ENCODE peak calls at places on chromosomes 16 and 17, in five cellular contexts. One of them, this sample, is unnamed.

GRCh38 chr16:3266873-3267537 is 10.6 kb upstream of the MEFV start:
- DNase-seq in GM19239: no peak
- DNase-seq in iPS-NIHi11: peak; percentile 38
- DNase-seq in H9: no peak
- DNase-seq in stimulated activated CD4-positive, alpha-beta T cell treated with anti-CD3 and anti-CD28 coated beads, Interleukin-2, amount 100 ng/mL, for 24 hours: no peak
- DNase-seq in this sample: no peak

GRCh38 chr16:55482056-55482455 is 3.1 kb downstream of the MMP2 start:
- DNase-seq in iPS-NIHi11: no peak
- DNase-seq in H9: no peak
- DNase-seq in GM19239: no peak
- DNase-seq in stimulated activated CD4-positive, alpha-beta T cell treated with anti-CD3 and anti-CD28 coated beads, Interleukin-2, amount 100 ng/mL, for 24 hours: no peak
- DNase-seq in this sample: no peak

GRCh38 chr17:5840811-5841446 is 229.2 kb upstream of the WSCD1 start:
- DNase-seq in iPS-NIHi11: no peak
- DNase-seq in GM19239: no peak
- DNase-seq in H9: peak; percentile 31
- DNase-seq in stimulated activated CD4-positive, alpha-beta T cell treated with anti-CD3 and anti-CD28 coated beads, Interleukin-2, amount 100 ng/mL, for 24 hours: no peak
- DNase-seq in this sample: no peak

GRCh38 chr16:56288019-56288418 is 96.7 kb downstream of the GNAO1 start:
- DNase-seq in GM19239: no peak
- DNase-seq in stimulated activated CD4-positive, alpha-beta T cell treated with anti-CD3 and anti-CD28 coated beads, Interleukin-2, amount 100 ng/mL, for 24 hours: no peak
- DNase-seq in iPS-NIHi11: no peak
- DNase-seq in H9: no peak
- DNase-seq in this sample: no peak

GRCh38 chr16:11978080-11978479 is 1.5 kb downstream of the SNX29 start:
- DNase-seq in iPS-NIHi11: no peak
- DNase-seq in GM19239: no peak
- DNase-seq in H9: no peak
- DNase-seq in stimulated activated CD4-positive, alpha-beta T cell treated with anti-CD3 and anti-CD28 coated beads, Interleukin-2, amount 100 ng/mL, for 24 hours: no peak
- DNase-seq in this sample: no peak

GRCh38 chr16:3135120-3135715 is 389 bp downstream of the ZNF213 start:
- DNase-seq in GM19239: no peak
- DNase-seq in H9: no peak
- DNase-seq in stimulated activated CD4-positive, alpha-beta T cell treated with anti-CD3 and anti-CD28 coated beads, Interleukin-2, amount 100 ng/mL, for 24 hours: peak; percentile 34
- DNase-seq in iPS-NIHi11: no peak
- DNase-seq in this sample: no peak

GRCh38 chr16:3728424-3729160 is 11.3 kb upstream of the TRAP1 start:
- DNase-seq in stimulated activated CD4-positive, alpha-beta T cell treated with anti-CD3 and anti-CD28 coated beads, Interleukin-2, amount 100 ng/mL, for 24 hours: no peak
- DNase-seq in GM19239: no peak
- DNase-seq in iPS-NIHi11: no peak
- DNase-seq in H9: no peak
- DNase-seq in this sample: no peak

GRCh38 chr16:56558024-56558747 is 6.7 kb upstream of the MT4 start:
- DNase-seq in iPS-NIHi11: no peak
- DNase-seq in H9: no peak
- DNase-seq in GM19239: no peak
- DNase-seq in stimulated activated CD4-positive, alpha-beta T cell treated with anti-CD3 and anti-CD28 coated beads, Interleukin-2, amount 100 ng/mL, for 24 hours: no peak
- DNase-seq in this sample: no peak

GRCh38 chr16:12434567-12434966 is 369.1 kb downstream of the CPPED1 start:
- DNase-seq in stimulated activated CD4-positive, alpha-beta T cell treated with anti-CD3 and anti-CD28 coated beads, Interleukin-2, amount 100 ng/mL, for 24 hours: no peak
- DNase-seq in GM19239: no peak
- DNase-seq in H9: no peak
- DNase-seq in iPS-NIHi11: no peak
- DNase-seq in this sample: no peak

GRCh38 chr16:72637306-72637705 is 410.6 kb downstream of the ZFHX3 start:
- DNase-seq in GM19239: no peak
- DNase-seq in stimulated activated CD4-positive, alpha-beta T cell treated with anti-CD3 and anti-CD28 coated beads, Interleukin-2, amount 100 ng/mL, for 24 hours: no peak
- DNase-seq in H9: no peak
- DNase-seq in iPS-NIHi11: no peak
- DNase-seq in this sample: no peak

GRCh38 chr16:56643080-56643778 is 4.8 kb downstream of the MT1A start:
- DNase-seq in GM19239: peak; percentile 28
- DNase-seq in stimulated activated CD4-positive, alpha-beta T cell treated with anti-CD3 and anti-CD28 coated beads, Interleukin-2, amount 100 ng/mL, for 24 hours: peak; percentile 79
- DNase-seq in iPS-NIHi11: peak; percentile 74
- DNase-seq in H9: peak; percentile 79
- DNase-seq in this sample: peak; percentile 88

GRCh38 chr17:10698116-10698818 is 873 bp downstream of the ADPRM start:
- DNase-seq in H9: no peak
- DNase-seq in iPS-NIHi11: no peak
- DNase-seq in stimulated activated CD4-positive, alpha-beta T cell treated with anti-CD3 and anti-CD28 coated beads, Interleukin-2, amount 100 ng/mL, for 24 hours: no peak
- DNase-seq in GM19239: no peak
- DNase-seq in this sample: no peak

GRCh38 chr16:75794426-75794825 is 68.1 kb upstream of the CPHXL start:
- DNase-seq in iPS-NIHi11: no peak
- DNase-seq in stimulated activated CD4-positive, alpha-beta T cell treated with anti-CD3 and anti-CD28 coated beads, Interleukin-2, amount 100 ng/mL, for 24 hours: no peak
- DNase-seq in H9: no peak
- DNase-seq in GM19239: no peak
- DNase-seq in this sample: no peak

GRCh38 chr16:66084306-66084705 is 282.2 kb upstream of the CDH5 start:
- DNase-seq in H9: no peak
- DNase-seq in GM19239: no peak
- DNase-seq in iPS-NIHi11: no peak
- DNase-seq in stimulated activated CD4-positive, alpha-beta T cell treated with anti-CD3 and anti-CD28 coated beads, Interleukin-2, amount 100 ng/mL, for 24 hours: no peak
- DNase-seq in this sample: no peak

GRCh38 chr16:26078971-26079370 is 387.2 kb downstream of the HS3ST4 start:
- DNase-seq in H9: no peak
- DNase-seq in iPS-NIHi11: no peak
- DNase-seq in GM19239: no peak
- DNase-seq in stimulated activated CD4-positive, alpha-beta T cell treated with anti-CD3 and anti-CD28 coated beads, Interleukin-2, amount 100 ng/mL, for 24 hours: no peak
- DNase-seq in this sample: no peak